ENCODE peak calls at places on chromosomes 6 and 20, in four cellular contexts. One of them, this sample, is unnamed.

GRCh38 chr6:36364669-36365479 is 22.6 kb downstream of the ETV7 start:
- DNase-seq in WTC11: no peak
- DNase-seq in CD8-positive, alpha-beta T cell: no peak
- DNase-seq in breast epithelium: no peak
- DNase-seq in this sample: no peak

GRCh38 chr20:18024606-18025127 is 33.0 kb downstream of the OVOL2 start:
- DNase-seq in CD8-positive, alpha-beta T cell: no peak
- DNase-seq in breast epithelium: no peak
- DNase-seq in WTC11: no peak
- DNase-seq in this sample: no peak

GRCh38 chr20:51470907-51471411 is 71.6 kb downstream of the NFATC2 start:
- DNase-seq in CD8-positive, alpha-beta T cell: no peak
- DNase-seq in WTC11: no peak
- DNase-seq in breast epithelium: no peak
- DNase-seq in this sample: no peak

GRCh38 chr6:28769626-28770402 is 154.0 kb downstream of the TRIM27 start:
- DNase-seq in WTC11: peak
- DNase-seq in CD8-positive, alpha-beta T cell: no peak
- DNase-seq in breast epithelium: no peak
- DNase-seq in this sample: no peak

GRCh38 chr6:168272379-168273011 is 47.1 kb downstream of the DACT2 start:
- DNase-seq in breast epithelium: peak
- DNase-seq in WTC11: no peak
- DNase-seq in CD8-positive, alpha-beta T cell: no peak
- DNase-seq in this sample: no peak

GRCh38 chr20:50224553-50225255 is 34.1 kb downstream of the CEBPB start:
- DNase-seq in breast epithelium: no peak
- DNase-seq in CD8-positive, alpha-beta T cell: no peak
- DNase-seq in WTC11: peak
- DNase-seq in this sample: no peak

GRCh38 chr6:107318100-107318736 is 141.1 kb downstream of the PDSS2 start:
- DNase-seq in CD8-positive, alpha-beta T cell: no peak
- DNase-seq in breast epithelium: no peak
- DNase-seq in WTC11: peak
- DNase-seq in this sample: no peak

GRCh38 chr6:150534514-150534913 is 65.2 kb upstream of the PLEKHG1 start:
- DNase-seq in CD8-positive, alpha-beta T cell: no peak
- DNase-seq in WTC11: no peak
- DNase-seq in breast epithelium: no peak
- DNase-seq in this sample: no peak

GRCh38 chr20:64116016-64116415 is 8.7 kb upstream of the NPBWR2 start:
- DNase-seq in CD8-positive, alpha-beta T cell: no peak
- DNase-seq in breast epithelium: peak
- DNase-seq in WTC11: no peak
- DNase-seq in this sample: no peak

GRCh38 chr6:139117734-139118133 is 17.1 kb upstream of the HECA start:
- DNase-seq in breast epithelium: no peak
- DNase-seq in CD8-positive, alpha-beta T cell: no peak
- DNase-seq in WTC11: no peak
- DNase-seq in this sample: no peak
- TF ChIP-seq CTCF in breast epithelium: peak
- TF ChIP-seq CTCF in CD8-positive, alpha-beta T cell: no peak
- TF ChIP-seq CTCF in WTC11: no peak
- TF ChIP-seq CTCF in this sample: no peak

DNA sequence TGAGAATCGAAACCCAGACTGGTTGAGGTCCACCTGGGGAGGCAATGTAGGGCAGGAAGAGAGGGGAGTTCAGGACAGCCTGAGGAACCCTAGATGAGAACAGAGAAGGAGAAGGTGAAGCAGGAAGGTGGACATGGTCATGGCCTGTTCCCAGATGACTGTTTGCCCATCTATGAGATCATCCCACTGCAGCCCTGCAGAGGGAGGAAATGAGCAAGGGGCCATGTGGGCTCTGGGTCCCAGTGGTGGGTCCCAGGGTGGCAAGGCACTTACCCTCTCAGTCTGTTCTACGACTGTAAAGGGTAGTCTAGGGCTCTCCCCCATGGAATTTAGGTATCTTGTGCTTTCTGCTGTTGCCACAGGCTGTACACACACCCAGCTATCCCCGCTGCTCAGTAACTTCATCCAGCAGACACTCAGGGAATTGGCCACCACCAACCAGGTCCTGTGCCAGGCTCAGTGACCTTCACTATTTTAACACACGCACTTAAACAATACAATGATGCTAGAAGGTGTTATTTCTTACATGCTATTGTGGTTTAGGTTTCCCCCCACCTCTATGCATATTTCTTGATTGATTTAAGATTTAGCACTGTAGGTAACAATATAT is 89.8 kb downstream of the TOX2 start:
- DNase-seq in breast epithelium: no peak
- DNase-seq in WTC11: no peak
- DNase-seq in CD8-positive, alpha-beta T cell: no peak
- DNase-seq in this sample: no peak
- TF ChIP-seq CTCF in breast epithelium: no peak
- TF ChIP-seq CTCF in WTC11: no peak
- TF ChIP-seq CTCF in CD8-positive, alpha-beta T cell: no peak
- TF ChIP-seq CTCF in this sample: no peak

DNA sequence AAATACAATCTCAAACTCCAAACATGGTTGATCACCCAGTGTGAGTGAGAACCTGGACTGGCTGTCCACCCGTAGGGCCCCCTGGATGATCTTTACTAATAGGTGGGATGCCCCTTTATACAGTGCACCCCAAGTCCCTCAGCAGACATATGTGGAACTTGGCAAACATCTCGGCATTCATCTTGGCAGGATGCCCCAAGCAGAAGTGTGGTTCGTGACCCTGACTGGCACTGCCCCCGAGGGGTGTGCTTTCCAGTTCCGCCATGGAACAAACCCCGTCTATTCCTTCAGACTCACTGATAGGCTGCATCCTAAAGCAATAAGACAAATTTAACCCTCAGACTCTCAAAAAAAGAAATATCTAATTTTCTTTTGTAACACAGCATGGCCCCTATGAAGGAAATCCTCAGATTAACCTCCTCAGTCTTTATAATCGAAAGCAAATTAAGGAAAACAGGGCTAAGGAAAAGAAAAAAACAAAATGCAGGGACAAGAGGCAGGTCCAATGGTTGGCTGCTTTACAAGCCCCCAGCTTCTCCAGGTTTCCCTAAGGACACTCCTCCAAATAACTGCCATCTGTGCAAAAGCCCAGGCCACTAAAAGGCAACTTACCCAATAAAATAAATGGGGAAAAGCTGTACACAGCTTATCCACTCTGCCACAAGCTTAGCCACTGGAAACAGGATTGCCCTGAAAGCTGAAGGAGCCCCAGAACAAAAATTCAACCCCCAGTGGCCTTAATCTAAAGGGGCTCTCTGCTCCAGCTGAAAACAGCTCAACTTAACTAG is 30.5 kb upstream of the RIPK1 start:
- DNase-seq in breast epithelium: no peak
- DNase-seq in CD8-positive, alpha-beta T cell: no peak
- DNase-seq in WTC11: no peak
- DNase-seq in this sample: no peak
- TF ChIP-seq CTCF in breast epithelium: no peak
- TF ChIP-seq CTCF in CD8-positive, alpha-beta T cell: no peak
- TF ChIP-seq CTCF in WTC11: no peak
- TF ChIP-seq CTCF in this sample: no peak

GRCh38 chr20:57711311-57711712 is 1.5 kb upstream of the PMEPA1 start:
- DNase-seq in CD8-positive, alpha-beta T cell: no peak
- DNase-seq in WTC11: no peak
- DNase-seq in breast epithelium: no peak
- DNase-seq in this sample: no peak

GRCh38 chr20:57711826-57712225 is 2.0 kb upstream of the PMEPA1 start:
- DNase-seq in CD8-positive, alpha-beta T cell: no peak
- DNase-seq in WTC11: no peak
- DNase-seq in breast epithelium: no peak
- DNase-seq in this sample: no peak

GRCh38 chr20:57708694-57709673 is 831 bp downstream of the PMEPA1 start:
- DNase-seq in WTC11: no peak
- DNase-seq in CD8-positive, alpha-beta T cell: peak
- DNase-seq in breast epithelium: no peak
- DNase-seq in this sample: peak

GRCh38 chr20:57710841-57711240 is 1.0 kb upstream of the PMEPA1 start:
- DNase-seq in WTC11: no peak
- DNase-seq in CD8-positive, alpha-beta T cell: no peak
- DNase-seq in breast epithelium: no peak
- DNase-seq in this sample: no peak

DNA sequence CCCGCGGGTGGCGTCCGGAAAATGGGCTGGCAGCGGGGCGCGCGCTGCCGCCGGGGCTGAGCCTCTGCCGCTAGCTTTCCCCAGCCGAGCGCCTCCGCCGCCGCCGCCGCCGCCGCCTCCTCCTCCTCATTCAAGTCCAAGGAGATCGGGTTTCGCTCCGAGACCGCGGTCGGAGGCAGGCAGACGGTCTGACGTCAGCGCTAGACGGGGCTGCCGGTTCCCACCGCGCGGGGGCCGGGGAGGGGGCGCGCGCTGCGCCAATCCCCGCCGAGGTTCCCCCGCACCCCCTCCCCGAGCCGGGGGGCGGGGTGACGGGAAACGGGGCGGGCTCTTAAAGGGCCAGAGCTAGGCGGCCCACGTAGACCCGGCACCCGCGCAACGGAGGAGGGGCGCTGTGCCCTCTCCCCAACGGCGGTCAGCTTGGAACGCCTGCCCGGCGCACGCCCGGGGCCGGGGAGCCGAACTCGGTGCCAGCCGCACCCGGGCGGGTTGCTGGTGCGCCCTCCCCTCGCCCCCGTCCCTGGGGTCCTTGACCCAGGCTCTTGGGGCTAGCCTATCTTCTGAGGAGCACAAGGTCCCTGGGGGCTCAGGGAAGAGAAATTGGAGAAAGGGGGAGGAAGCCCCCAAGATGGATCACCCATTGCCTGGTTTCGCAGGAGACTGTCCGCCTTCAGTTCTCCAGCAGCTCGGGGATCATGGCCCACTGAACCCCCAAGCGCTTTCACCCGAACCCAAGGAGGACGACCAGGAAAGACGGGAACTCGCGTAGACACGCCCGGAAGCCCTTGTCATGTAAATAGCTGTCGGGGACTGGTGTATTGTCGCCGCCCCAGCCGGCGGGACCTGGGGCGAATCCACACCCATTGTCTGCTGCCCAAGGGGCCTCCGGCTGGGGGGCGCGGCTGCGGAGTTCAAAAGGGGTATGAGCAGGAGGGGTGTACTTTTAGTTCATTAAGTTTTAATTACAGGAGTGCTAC is at the start of gene PMEPA1:
- DNase-seq in CD8-positive, alpha-beta T cell: peak
- DNase-seq in breast epithelium: peak
- DNase-seq in WTC11: peak
- DNase-seq in this sample: peak
- TF ChIP-seq CTCF in CD8-positive, alpha-beta T cell: no peak
- TF ChIP-seq CTCF in breast epithelium: no peak
- TF ChIP-seq CTCF in WTC11: no peak
- TF ChIP-seq CTCF in this sample: no peak

DNA sequence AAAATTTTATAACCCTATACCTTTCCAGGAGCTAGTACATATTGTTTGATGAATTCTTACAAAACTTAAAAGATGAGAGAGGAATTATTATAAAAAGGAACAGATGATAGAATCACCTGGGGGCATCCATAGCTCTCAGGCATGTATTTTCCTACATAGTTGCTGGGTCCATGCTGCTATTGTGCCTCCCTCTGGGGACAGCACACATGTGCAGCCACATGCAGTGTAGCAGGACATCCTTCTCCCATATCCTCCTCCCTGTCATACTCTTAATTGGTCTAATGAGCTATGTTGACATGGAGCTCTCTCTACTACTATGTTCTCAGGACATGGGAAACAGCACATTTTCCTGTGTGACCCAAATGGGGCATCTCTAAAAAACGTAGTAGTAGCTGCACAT is 898.2 kb upstream of the MAP3K7 start:
- DNase-seq in breast epithelium: no peak
- DNase-seq in CD8-positive, alpha-beta T cell: no peak
- DNase-seq in WTC11: no peak
- DNase-seq in this sample: no peak
- TF ChIP-seq CTCF in breast epithelium: no peak
- TF ChIP-seq CTCF in CD8-positive, alpha-beta T cell: no peak
- TF ChIP-seq CTCF in WTC11: no peak
- TF ChIP-seq CTCF in this sample: no peak

GRCh38 chr20:19095762-19096161 is 116.7 kb upstream of the SLC24A3 start:
- DNase-seq in breast epithelium: no peak
- DNase-seq in WTC11: peak
- DNase-seq in CD8-positive, alpha-beta T cell: no peak
- DNase-seq in this sample: no peak
- TF ChIP-seq CTCF in breast epithelium: no peak
- TF ChIP-seq CTCF in WTC11: no peak
- TF ChIP-seq CTCF in CD8-positive, alpha-beta T cell: no peak
- TF ChIP-seq CTCF in this sample: no peak

DNA sequence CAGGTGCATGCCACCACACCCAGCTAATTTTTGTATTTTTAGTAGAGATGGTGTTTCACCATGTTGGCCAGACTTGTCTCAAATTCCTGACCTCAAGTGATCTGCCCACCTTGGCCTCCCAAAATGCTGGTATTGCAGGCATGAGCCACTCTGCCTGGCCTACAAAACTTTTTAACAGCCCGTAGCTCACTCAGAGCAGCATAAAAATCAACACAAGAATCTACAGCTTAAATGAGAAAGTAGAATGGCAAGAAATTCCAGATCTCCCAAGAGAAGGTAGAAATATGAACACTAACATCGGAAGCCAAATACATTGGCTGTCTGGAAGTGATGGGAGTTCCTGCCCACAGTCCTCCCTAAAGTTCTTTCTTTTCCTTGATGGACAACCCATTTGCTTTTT is 43.7 kb downstream of the SCGN start:
- DNase-seq in WTC11: no peak
- DNase-seq in breast epithelium: no peak
- DNase-seq in CD8-positive, alpha-beta T cell: no peak
- DNase-seq in this sample: no peak
- TF ChIP-seq CTCF in WTC11: no peak
- TF ChIP-seq CTCF in breast epithelium: no peak
- TF ChIP-seq CTCF in CD8-positive, alpha-beta T cell: no peak
- TF ChIP-seq CTCF in this sample: no peak

GRCh38 chr6:41937472-41937871 is 4.1 kb downstream of the CCND3 start:
- DNase-seq in WTC11: no peak
- DNase-seq in CD8-positive, alpha-beta T cell: no peak
- DNase-seq in breast epithelium: no peak
- DNase-seq in this sample: no peak

GRCh38 chr6:41934278-41935189 is 7.1 kb downstream of the CCND3 start:
- DNase-seq in CD8-positive, alpha-beta T cell: no peak
- DNase-seq in breast epithelium: no peak
- DNase-seq in WTC11: no peak
- DNase-seq in this sample: no peak

GRCh38 chr6:41936073-41936837 is 5.4 kb downstream of the CCND3 start:
- DNase-seq in WTC11: peak
- DNase-seq in breast epithelium: peak
- DNase-seq in CD8-positive, alpha-beta T cell: peak
- DNase-seq in this sample: peak

GRCh38 chr6:41935190-41935569 is 6.4 kb downstream of the CCND3 start:
- DNase-seq in WTC11: no peak
- DNase-seq in breast epithelium: no peak
- DNase-seq in CD8-positive, alpha-beta T cell: no peak
- DNase-seq in this sample: no peak

DNA sequence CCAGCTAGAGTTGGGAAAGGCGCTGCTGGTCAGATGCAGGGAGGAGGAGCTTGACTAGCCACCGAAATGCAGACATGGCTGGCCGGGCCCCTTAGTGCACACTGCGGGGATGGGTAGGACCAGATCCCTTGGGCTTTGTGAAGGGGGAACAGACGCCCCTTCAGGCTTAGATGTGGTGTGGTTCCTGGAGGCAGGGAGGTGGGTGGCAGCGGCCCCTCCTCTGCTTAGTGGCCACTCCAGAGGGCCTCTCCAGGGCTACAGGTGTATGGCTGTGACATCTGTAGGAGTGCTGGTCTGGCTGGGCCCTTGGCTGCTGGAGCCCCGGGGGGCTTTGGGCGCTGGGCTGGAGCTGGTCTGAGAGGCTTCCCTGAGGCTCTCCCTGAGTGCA is 5.9 kb downstream of the CCND3 start:
- DNase-seq in WTC11: peak
- DNase-seq in CD8-positive, alpha-beta T cell: no peak
- DNase-seq in breast epithelium: no peak
- DNase-seq in this sample: no peak
- TF ChIP-seq CTCF in WTC11: no peak
- TF ChIP-seq CTCF in CD8-positive, alpha-beta T cell: no peak
- TF ChIP-seq CTCF in breast epithelium: no peak
- TF ChIP-seq CTCF in this sample: no peak